ENCODE peak calls at places on chromosomes 4 and X, in six cellular contexts. P, I, N, T, Y and G are unnamed samples.

GRCh38 chrX:37755073-37755472 is 24.8 kb upstream of the CYBB start:
- DNase-seq in T (no peak), I (peak), N (no peak), P (no peak), Y (no peak), G (no peak)

GRCh38 chrX:27186671-27187070 is 276.5 kb downstream of the PPP4R3C start:
- DNase-seq in N (no peak), P (no peak), I (peak), Y (no peak), T (peak), G (no peak)

GRCh38 chrX:96140796-96141195 is 543.8 kb upstream of the DIAPH2 start:
- DNase-seq in Y (no peak), I (no peak), P (no peak), T (no peak), N (no peak), G (no peak)

GRCh38 chr4:780730-781492 is 45.0 kb downstream of the CPLX1 start:
- DNase-seq in I (no peak), N (no peak), P (peak), Y (no peak), T (no peak), G (no peak)

GRCh38 chrX:154373340-154374306 is 811 bp downstream of the FLNA start:
- DNase-seq in I (peak), T (peak), N (peak), Y (no peak), P (no peak), G (no peak)

GRCh38 chr4:122908223-122908622 is 14.2 kb downstream of the NUDT6 start:
- DNase-seq in I (no peak), Y (no peak), T (no peak), P (no peak), N (no peak), G (no peak)

GRCh38 chr4:24912252-24913098 is at the start of gene CCDC149:
- DNase-seq in P (peak), Y (no peak), T (peak), N (peak), I (peak), G (peak)

GRCh38 chrX:153669174-153669890 is 4.3 kb downstream of the PNCK start:
- DNase-seq in I (peak), P (peak), N (peak), Y (no peak), T (no peak), G (no peak)

GRCh38 chr4:111641813-111642579 is 503.3 kb upstream of the FAM241A start:
- DNase-seq in N (peak), I (peak), Y (no peak), T (peak), P (peak), G (no peak)

GRCh38 chrX:31500920-31501319 is 429.1 kb upstream of the FTHL17 start:
- DNase-seq in P (no peak), T (no peak), Y (no peak), I (no peak), N (no peak), G (no peak)

GRCh38 chr4:13547563-13548041 is 3.3 kb upstream of the NKX3-2 start:
- DNase-seq in N (peak), T (peak), P (no peak), Y (no peak), I (peak), G (no peak)

GRCh38 chrX:100494974-100495373 is 84.9 kb upstream of the PCDH19 start:
- DNase-seq in I (no peak), Y (no peak), N (no peak), P (no peak), T (no peak), G (no peak)

GRCh38 chr4:56245547-56246229 is 141.6 kb downstream of the AASDH start:
- DNase-seq in Y (no peak), T (no peak), N (no peak), P (no peak), I (no peak), G (no peak)

GRCh38 chrX:12867746-12868145 is 874 bp downstream of the TLR7 start:
- DNase-seq in P (no peak), T (no peak), I (no peak), N (no peak), Y (no peak), G (no peak)

GRCh38 chrX:148500428-148501120 is at the start of gene AFF2:
- DNase-seq in I (peak), N (peak), Y (no peak), P (no peak), T (no peak), G (no peak)

GRCh38 chr4:627347-627746 is 2.0 kb downstream of the PDE6B start:
- DNase-seq in Y (no peak), P (peak), N (no peak), I (no peak), T (no peak), G (no peak)

GRCh38 chr4:73952352-73952751 is 29.5 kb downstream of the PF4 start:
- DNase-seq in Y (no peak), P (no peak), I (no peak), N (no peak), T (no peak), G (no peak)

GRCh38 chr4:12595986-12596385 is 888.2 kb downstream of the RAB28 start:
- DNase-seq in Y (no peak), I (no peak), T (no peak), P (no peak), N (no peak), G (no peak)

GRCh38 chr4:808860-809570 is 16.9 kb downstream of the CPLX1 start:
- DNase-seq in Y (no peak), P (no peak), T (no peak), I (no peak), N (no peak), G (no peak)

GRCh38 chr4:93384211-93384610 is 444.3 kb upstream of the ATOH1 start:
- DNase-seq in Y (no peak), T (no peak), I (no peak), P (no peak), N (no peak), G (no peak)

GRCh38 chr4:102535398-102536082 is 34.4 kb downstream of the NFKB1 start:
- DNase-seq in Y (no peak), P (no peak), N (no peak), I (no peak), T (no peak), G (no peak)

GRCh38 chr4:6769984-6770420 is 12.5 kb upstream of the KIAA0232 start:
- DNase-seq in N (no peak), Y (no peak), T (no peak), P (no peak), I (no peak), G (no peak)

GRCh38 chr4:84126061-84126787 is 372.9 kb downstream of the NKX6-1 start:
- DNase-seq in Y (no peak), P (no peak), I (no peak), T (no peak), N (no peak), G (no peak)

GRCh38 chr4:145316961-145317360 is 136.6 kb upstream of the OTUD4 start:
- DNase-seq in Y (no peak), T (no peak), P (no peak), I (no peak), N (no peak), G (no peak)

GRCh38 chr4:150582881-150583286 is 933 bp downstream of the MAB21L2 start:
- DNase-seq in Y (no peak), I (no peak), T (no peak), N (peak), P (no peak), G (no peak)

GRCh38 chr4:71187399-71188196 is 151.2 kb upstream of the SLC4A4 start:
- DNase-seq in N (no peak), Y (no peak), I (peak), T (peak), P (peak), G (no peak)

GRCh38 chrX:153471663-153472280 is 1.4 kb upstream of the HAUS7 start:
- DNase-seq in I (no peak), T (no peak), P (no peak), N (no peak), Y (no peak), G (no peak)

GRCh38 chr4:124530464-124531077 is 182.0 kb downstream of the ANKRD50 start:
- DNase-seq in T (no peak), I (no peak), N (no peak), Y (no peak), P (no peak), G (no peak)

GRCh38 chr4:180105362-180105761 is 2137.8 kb upstream of the TENM3 start:
- DNase-seq in I (no peak), T (no peak), Y (no peak), N (no peak), P (no peak), G (no peak)

GRCh38 chr4:1873776-1874175 is 2.6 kb downstream of the NSD2 start:
- DNase-seq in N (no peak), T (no peak), I (no peak), Y (no peak), P (no peak), G (no peak)

GRCh38 chr4:21529214-21529613 is 419.4 kb downstream of the KCNIP4 start:
- DNase-seq in T (no peak), N (no peak), P (no peak), Y (no peak), I (no peak), G (no peak)

GRCh38 chr4:127782025-127782274 is 172 bp upstream of the HSPA4L start:
- DNase-seq in T (peak), I (peak), Y (peak), N (no peak), P (peak), G (no peak)

GRCh38 chr4:60805500-60806313 is 394.4 kb upstream of the ADGRL3 start:
- DNase-seq in I (no peak), T (peak), Y (no peak), N (no peak), P (no peak), G (no peak)

GRCh38 chr4:55323375-55323774 is 22.7 kb upstream of the SRD5A3 start:
- DNase-seq in T (no peak), P (no peak), Y (no peak), I (no peak), N (no peak), G (no peak)

GRCh38 chrX:78923198-78924015 is 21.8 kb upstream of the P2RY10 start:
- DNase-seq in T (no peak), I (no peak), P (no peak), Y (no peak), N (no peak), G (no peak)

GRCh38 chrX:48972214-48973164 is 845 bp upstream of the KCND1 start:
- DNase-seq in N (no peak), T (peak), Y (no peak), P (no peak), I (peak), G (no peak)

GRCh38 chr4:48337726-48338125 is 3.6 kb upstream of the SLAIN2 start:
- DNase-seq in P (no peak), I (no peak), Y (no peak), T (no peak), N (no peak), G (no peak)